ENCODE peak calls at places on chromosomes 2 and 18, in four cellular contexts. One of them, this sample, is unnamed.

GRCh38 chr2:189533274-189534035 is 47.1 kb downstream of the SLC40A1 start:
- DNase-seq in ovary: no peak
- DNase-seq in WERI-Rb-1: no peak
- DNase-seq in sigmoid colon: no peak
- DNase-seq in this sample: no peak

GRCh38 chr2:95115418-95115817 is 6.2 kb downstream of the MRPS5 start:
- DNase-seq in sigmoid colon: peak; percentile 70
- DNase-seq in ovary: peak; percentile 25
- DNase-seq in WERI-Rb-1: peak; percentile 80
- DNase-seq in this sample: no peak

GRCh38 chr2:229713371-229714079 is 830 bp downstream of the DNER start:
- DNase-seq in sigmoid colon: no peak
- DNase-seq in ovary: no peak
- DNase-seq in WERI-Rb-1: no peak
- DNase-seq in this sample: no peak

GRCh38 chr18:27276886-27277285 is 91.8 kb upstream of the CHST9 start:
- DNase-seq in WERI-Rb-1: peak; percentile 35
- DNase-seq in ovary: no peak
- DNase-seq in sigmoid colon: no peak
- DNase-seq in this sample: no peak

GRCh38 chr2:131556998-131557397 is 29.3 kb downstream of the CCDC74A start:
- DNase-seq in ovary: no peak
- DNase-seq in WERI-Rb-1: no peak
- DNase-seq in sigmoid colon: no peak
- DNase-seq in this sample: no peak

GRCh38 chr2:86622409-86622877 is 1.2 kb downstream of the RNF103 start:
- DNase-seq in WERI-Rb-1: no peak
- DNase-seq in ovary: no peak
- DNase-seq in sigmoid colon: peak; percentile 76
- DNase-seq in this sample: peak; percentile 78

GRCh38 chr2:19829672-19830071 is 72.1 kb downstream of the TTC32 start:
- DNase-seq in sigmoid colon: no peak
- DNase-seq in WERI-Rb-1: no peak
- DNase-seq in ovary: no peak
- DNase-seq in this sample: no peak

GRCh38 chr2:77018219-77018618 is 504.0 kb downstream of the LRRTM4 start:
- DNase-seq in ovary: no peak
- DNase-seq in WERI-Rb-1: no peak
- DNase-seq in sigmoid colon: no peak
- DNase-seq in this sample: no peak

GRCh38 chr2:23791030-23791429 is 135.9 kb downstream of the ATAD2B start:
- DNase-seq in ovary: no peak
- DNase-seq in WERI-Rb-1: no peak
- DNase-seq in sigmoid colon: no peak
- DNase-seq in this sample: no peak

GRCh38 chr2:115190459-115190858 is 748.0 kb downstream of the DPP10 start:
- DNase-seq in ovary: no peak
- DNase-seq in WERI-Rb-1: peak; percentile 92
- DNase-seq in sigmoid colon: no peak
- DNase-seq in this sample: no peak

GRCh38 chr2:29612568-29612967 is 308.8 kb downstream of the ALK start:
- DNase-seq in sigmoid colon: no peak
- DNase-seq in WERI-Rb-1: no peak
- DNase-seq in ovary: no peak
- DNase-seq in this sample: no peak

GRCh38 chr2:98709530-98709929 is 21.4 kb downstream of the MGAT4A start:
- DNase-seq in WERI-Rb-1: no peak
- DNase-seq in sigmoid colon: no peak
- DNase-seq in ovary: no peak
- DNase-seq in this sample: no peak

GRCh38 chr2:98269274-98269673 is 77.0 kb upstream of the CNGA3 start:
- DNase-seq in ovary: no peak
- DNase-seq in WERI-Rb-1: peak; percentile 40
- DNase-seq in sigmoid colon: no peak
- DNase-seq in this sample: no peak

GRCh38 chr2:73939419-73939818 is 12.7 kb downstream of the DGUOK start:
- DNase-seq in WERI-Rb-1: no peak
- DNase-seq in sigmoid colon: no peak
- DNase-seq in ovary: no peak
- DNase-seq in this sample: no peak

GRCh38 chr2:203734276-203734983 is 28.0 kb downstream of the CD28 start:
- DNase-seq in ovary: no peak
- DNase-seq in WERI-Rb-1: no peak
- DNase-seq in sigmoid colon: no peak
- DNase-seq in this sample: no peak

DNA sequence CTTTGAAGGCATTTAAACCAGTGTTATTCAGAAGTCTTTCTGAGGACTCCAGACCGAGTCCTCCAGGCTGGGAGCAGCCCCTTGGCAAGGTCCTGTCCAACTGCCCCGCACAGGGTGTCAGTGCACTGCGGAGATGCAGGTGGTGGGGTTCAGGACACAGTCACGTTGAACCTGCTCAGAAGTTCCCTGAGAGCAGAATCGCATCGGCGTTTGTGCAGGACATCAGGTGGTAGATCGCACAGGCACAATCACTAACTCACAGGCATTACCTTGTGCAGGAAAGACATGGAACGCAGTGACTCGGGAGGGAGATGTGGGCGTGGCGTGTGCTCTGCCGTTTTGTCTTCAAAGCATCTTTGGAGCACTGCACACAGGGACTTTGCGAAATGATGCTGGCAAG is 10.4 kb downstream of the COPS9 start:
- DNase-seq in sigmoid colon: no peak
- DNase-seq in WERI-Rb-1: no peak
- DNase-seq in ovary: no peak
- DNase-seq in this sample: peak; percentile 64
- TF ChIP-seq CTCF in sigmoid colon: no peak
- TF ChIP-seq CTCF in WERI-Rb-1: no peak
- TF ChIP-seq CTCF in ovary: no peak
- TF ChIP-seq CTCF in this sample: no peak

GRCh38 chr2:85578243-85579180 is 1.1 kb downstream of the VAMP8 start:
- DNase-seq in sigmoid colon: peak; percentile 80
- DNase-seq in WERI-Rb-1: no peak
- DNase-seq in ovary: no peak
- DNase-seq in this sample: no peak

GRCh38 chr2:85577063-85577385 is 362 bp upstream of the VAMP8 start:
- DNase-seq in sigmoid colon: no peak
- DNase-seq in ovary: no peak
- DNase-seq in WERI-Rb-1: no peak
- DNase-seq in this sample: no peak

GRCh38 chr2:85579266-85579935 is 2.0 kb downstream of the VAMP8 start:
- DNase-seq in WERI-Rb-1: no peak
- DNase-seq in sigmoid colon: no peak
- DNase-seq in ovary: no peak
- DNase-seq in this sample: no peak

GRCh38 chr2:85575739-85576138 is 1.6 kb upstream of the VAMP8 start:
- DNase-seq in WERI-Rb-1: no peak
- DNase-seq in ovary: no peak
- DNase-seq in sigmoid colon: no peak
- DNase-seq in this sample: no peak

DNA sequence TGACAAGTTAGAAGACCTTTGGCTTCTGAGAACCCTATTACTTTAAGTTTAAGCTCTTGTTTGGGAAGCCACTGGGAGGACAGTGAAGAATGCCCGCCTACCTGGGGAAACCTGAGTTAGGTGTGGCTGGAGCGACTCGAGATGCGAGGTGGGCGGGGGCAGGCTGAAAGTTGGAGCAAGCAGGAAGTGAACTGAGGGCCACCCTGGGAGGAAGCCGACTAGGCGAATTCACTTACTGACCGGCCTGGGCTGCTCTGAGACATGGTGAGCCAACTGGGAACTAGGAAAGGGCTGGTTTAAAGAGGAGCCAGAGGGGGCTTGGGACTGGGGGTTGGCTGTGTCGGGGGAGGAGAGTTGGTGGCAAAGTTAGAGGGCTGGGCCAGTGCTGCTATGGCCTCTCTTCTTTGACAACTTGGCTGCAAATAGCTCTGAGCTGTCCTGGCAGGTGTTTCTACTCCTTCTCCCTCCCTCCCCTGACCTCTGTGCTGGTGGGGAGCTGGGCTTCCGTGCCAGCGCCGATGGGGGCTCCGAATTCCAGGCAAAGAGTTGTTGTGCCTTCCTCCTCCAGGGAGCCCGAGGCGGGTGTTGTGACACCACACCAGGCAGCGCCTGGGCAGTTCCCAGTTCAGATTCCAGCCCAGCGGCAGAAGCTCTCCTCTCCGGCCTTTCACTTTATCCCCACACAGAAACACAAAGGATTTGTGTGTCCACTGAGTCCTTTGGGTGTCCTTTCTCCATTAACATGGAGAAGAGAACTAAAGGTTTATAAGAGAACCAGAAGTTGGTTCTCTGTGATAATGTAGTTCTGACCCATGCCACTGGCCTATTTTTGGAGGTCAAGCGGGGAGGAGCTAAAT is at the start of gene VAMP8:
- DNase-seq in sigmoid colon: no peak
- DNase-seq in WERI-Rb-1: no peak
- DNase-seq in ovary: no peak
- DNase-seq in this sample: no peak
- TF ChIP-seq CTCF in sigmoid colon: no peak
- TF ChIP-seq CTCF in WERI-Rb-1: no peak
- TF ChIP-seq CTCF in ovary: no peak
- TF ChIP-seq CTCF in this sample: no peak

DNA sequence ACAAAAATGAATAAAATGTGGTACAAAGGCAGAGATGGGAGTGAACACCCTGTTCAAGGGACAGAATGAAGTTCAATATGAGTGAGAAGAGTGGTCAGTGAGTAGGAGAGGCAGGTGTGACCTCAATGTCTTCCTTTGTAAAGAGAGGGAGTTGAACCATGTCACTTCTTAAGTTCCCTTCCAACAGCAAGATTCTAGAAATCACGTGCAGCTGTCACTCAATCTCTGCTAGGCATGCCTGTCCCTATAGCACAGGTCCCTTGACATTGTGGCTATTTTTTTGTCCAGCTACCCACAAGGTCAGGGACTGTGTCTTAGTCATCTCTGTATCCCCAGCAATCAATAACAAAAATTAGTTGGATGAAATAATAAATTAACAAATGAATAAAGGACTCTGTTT is 66.9 kb downstream of the VSNL1 start:
- DNase-seq in WERI-Rb-1: no peak
- DNase-seq in sigmoid colon: no peak
- DNase-seq in ovary: no peak
- DNase-seq in this sample: no peak
- TF ChIP-seq CTCF in WERI-Rb-1: no peak
- TF ChIP-seq CTCF in sigmoid colon: no peak
- TF ChIP-seq CTCF in ovary: no peak
- TF ChIP-seq CTCF in this sample: no peak

GRCh38 chr2:172848549-172848948 is 112.9 kb downstream of the RAPGEF4 start:
- DNase-seq in ovary: no peak
- DNase-seq in sigmoid colon: no peak
- DNase-seq in WERI-Rb-1: no peak
- DNase-seq in this sample: no peak
- TF ChIP-seq CTCF in ovary: no peak
- TF ChIP-seq CTCF in sigmoid colon: no peak
- TF ChIP-seq CTCF in WERI-Rb-1: no peak
- TF ChIP-seq CTCF in this sample: no peak

GRCh38 chr2:106192752-106193490 is 1.2 kb downstream of the UXS1 start:
- DNase-seq in sigmoid colon: no peak
- DNase-seq in ovary: no peak
- DNase-seq in WERI-Rb-1: peak; percentile 32
- DNase-seq in this sample: no peak

GRCh38 chr2:106195456-106195855 is 1.4 kb upstream of the UXS1 start:
- DNase-seq in ovary: no peak
- DNase-seq in WERI-Rb-1: no peak
- DNase-seq in sigmoid colon: no peak
- DNase-seq in this sample: no peak

GRCh38 chr2:106195996-106196395 is 1.9 kb upstream of the UXS1 start:
- DNase-seq in ovary: no peak
- DNase-seq in WERI-Rb-1: no peak
- DNase-seq in sigmoid colon: no peak
- DNase-seq in this sample: no peak

GRCh38 chr2:106193491-106193976 is 567 bp downstream of the UXS1 start:
- DNase-seq in WERI-Rb-1: peak; percentile 21
- DNase-seq in sigmoid colon: no peak
- DNase-seq in ovary: no peak
- DNase-seq in this sample: peak; percentile 78

GRCh38 chr2:106193977-106194778 is at the start of gene UXS1:
- DNase-seq in ovary: peak; percentile 97
- DNase-seq in WERI-Rb-1: peak; percentile 98
- DNase-seq in sigmoid colon: peak; percentile 99
- DNase-seq in this sample: peak; percentile 98
- TF ChIP-seq CTCF in ovary: no peak
- TF ChIP-seq CTCF in WERI-Rb-1: peak; percentile 0
- TF ChIP-seq CTCF in sigmoid colon: no peak
- TF ChIP-seq CTCF in this sample: no peak

GRCh38 chr2:14633031-14633430 is 514 bp downstream of the LRATD1 start:
- DNase-seq in ovary: peak; percentile 12
- DNase-seq in sigmoid colon: no peak
- DNase-seq in WERI-Rb-1: peak; percentile 21
- DNase-seq in this sample: no peak

GRCh38 chr2:14634885-14635871 is 2.7 kb downstream of the LRATD1 start:
- DNase-seq in WERI-Rb-1: peak; percentile 95
- DNase-seq in sigmoid colon: peak; percentile 89
- DNase-seq in ovary: peak; percentile 81
- DNase-seq in this sample: peak; percentile 77

GRCh38 chr2:14633451-14634211 is 1.1 kb downstream of the LRATD1 start:
- DNase-seq in ovary: peak; percentile 19
- DNase-seq in sigmoid colon: peak; percentile 67
- DNase-seq in WERI-Rb-1: peak; percentile 38
- DNase-seq in this sample: peak; percentile 72

GRCh38 chr2:14632133-14632936 is at the start of gene LRATD1:
- DNase-seq in sigmoid colon: peak; percentile 93
- DNase-seq in ovary: peak; percentile 92
- DNase-seq in WERI-Rb-1: peak; percentile 97
- DNase-seq in this sample: no peak

DNA sequence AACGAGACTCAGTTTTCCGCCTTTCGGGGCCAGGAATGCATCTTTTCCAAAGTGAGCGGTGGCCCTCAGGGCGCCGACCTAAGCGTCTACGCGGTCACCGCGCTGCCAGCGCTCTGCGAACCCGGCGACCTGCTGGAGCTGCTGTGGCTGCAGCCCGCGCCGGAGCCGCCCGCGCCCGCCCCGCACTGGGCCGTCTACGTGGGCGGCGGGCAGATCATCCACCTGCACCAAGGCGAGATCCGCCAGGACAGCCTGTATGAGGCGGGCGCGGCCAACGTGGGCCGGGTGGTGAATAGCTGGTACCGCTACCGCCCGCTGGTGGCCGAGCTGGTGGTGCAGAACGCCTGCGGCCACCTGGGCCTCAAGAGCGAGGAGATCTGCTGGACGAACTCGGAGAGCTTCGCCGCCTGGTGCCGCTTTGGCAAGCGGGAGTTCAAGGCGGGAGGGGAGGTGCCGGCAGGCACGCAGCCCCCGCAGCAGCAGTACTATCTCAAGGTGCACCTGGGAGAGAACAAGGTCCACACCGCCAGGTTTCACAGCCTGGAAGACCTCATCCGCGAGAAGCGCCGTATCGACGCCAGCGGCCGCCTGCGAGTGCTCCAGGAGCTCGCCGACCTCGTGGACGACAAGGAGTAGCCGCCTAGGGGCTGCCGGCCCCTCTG is 1.8 kb downstream of the LRATD1 start:
- DNase-seq in sigmoid colon: peak; percentile 89
- DNase-seq in WERI-Rb-1: peak; percentile 96
- DNase-seq in ovary: peak; percentile 82
- DNase-seq in this sample: peak; percentile 76
- TF ChIP-seq CTCF in sigmoid colon: peak; percentile 58
- TF ChIP-seq CTCF in WERI-Rb-1: peak; percentile 96
- TF ChIP-seq CTCF in ovary: peak; percentile 72
- TF ChIP-seq CTCF in this sample: peak; percentile 35

This sample was measured in coronary artery.